ENCODE peak calls at places on chromosomes 7 and 10, in four cellular contexts. E, A, C and G are unnamed samples.

GRCh38 chr10:81108516-81109199 is 571.0 kb downstream of the SH2D4B start:
- DNase-seq in C (no peak), E (no peak), A (no peak), G (no peak)

GRCh38 chr7:131300572-131301466 is 26.9 kb upstream of the MKLN1 start:
- DNase-seq in C (no peak), E (no peak), A (peak), G (peak)

GRCh38 chr7:107958764-107959526 is 44.0 kb downstream of the LAMB1 start:
- DNase-seq in A (peak), E (peak), C (no peak), G (peak)

GRCh38 chr10:130878131-130878530 is 433.4 kb downstream of the TCERG1L start:
- DNase-seq in E (no peak), A (no peak), C (no peak), G (no peak)

GRCh38 chr7:132433286-132433685 is 143.0 kb downstream of the PLXNA4 start:
- DNase-seq in A (no peak), C (no peak), E (no peak), G (no peak)

GRCh38 chr7:46123-46829 is 146.1 kb upstream of the FAM20C start:
- DNase-seq in A (no peak), E (no peak), C (peak), G (no peak)

GRCh38 chr7:79296553-79297320 is 156.7 kb downstream of the MAGI2 start:
- DNase-seq in A (peak), E (no peak), C (no peak), G (no peak)

GRCh38 chr7:137985253-137985896 is 16.5 kb downstream of the CREB3L2 start:
- DNase-seq in E (no peak), A (no peak), C (no peak), G (peak)

GRCh38 chr10:112510384-112510783 is 63.4 kb downstream of the VTI1A start:
- DNase-seq in E (no peak), C (no peak), A (no peak), G (no peak)

GRCh38 chr10:7696545-7696944 is 6.6 kb upstream of the ITIH2 start:
- DNase-seq in A (no peak), E (no peak), C (peak), G (peak)

GRCh38 chr10:33193867-33194521 is 140.5 kb downstream of the NRP1 start:
- DNase-seq in A (peak), C (no peak), E (peak), G (peak)

GRCh38 chr7:142668495-142668894 is 80.8 kb upstream of the PRSS1 start:
- DNase-seq in A (no peak), E (no peak), C (no peak), G (no peak)

GRCh38 chr7:57210871-57211270 is 78.6 kb upstream of the ZNF479 start:
- DNase-seq in C (peak), E (no peak), A (no peak), G (no peak)

GRCh38 chr10:24617771-24618396 is 105.8 kb downstream of the ARHGAP21 start:
- DNase-seq in E (peak), C (peak), A (peak), G (peak)

GRCh38 chr7:117011419-117012260 is 58.3 kb downstream of the ST7 start:
- DNase-seq in C (no peak), E (no peak), A (no peak), G (no peak)

GRCh38 chr10:85319826-85320225 is 991.4 kb downstream of the CCSER2 start:
- DNase-seq in C (no peak), E (no peak), A (no peak), G (no peak)

DNA sequence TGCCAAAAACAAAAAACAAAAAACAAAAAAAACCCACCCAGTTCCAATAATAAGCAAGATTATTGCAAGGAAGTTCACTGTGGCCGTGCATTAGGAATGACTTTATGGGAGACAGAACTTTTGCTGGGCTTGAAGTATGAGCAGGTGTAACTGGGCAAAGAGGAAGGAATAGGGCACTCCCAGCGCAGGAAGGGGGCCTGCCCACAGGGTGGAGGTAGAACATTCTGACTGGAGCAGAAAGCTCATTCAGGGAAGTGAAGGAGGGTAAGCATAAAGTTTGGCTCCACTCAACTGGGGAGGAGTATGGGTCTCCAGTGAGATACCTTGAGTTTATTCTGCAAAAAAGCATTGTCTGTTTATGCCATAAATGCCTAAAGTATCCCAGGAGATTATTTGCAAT is 42.1 kb upstream of the WIPF3 start:
- DNase-seq in C (no peak), E (no peak), A (no peak), G (no peak)
- TF ChIP-seq CTCF in C (no peak), E (no peak), A (no peak), G (no peak)

DNA sequence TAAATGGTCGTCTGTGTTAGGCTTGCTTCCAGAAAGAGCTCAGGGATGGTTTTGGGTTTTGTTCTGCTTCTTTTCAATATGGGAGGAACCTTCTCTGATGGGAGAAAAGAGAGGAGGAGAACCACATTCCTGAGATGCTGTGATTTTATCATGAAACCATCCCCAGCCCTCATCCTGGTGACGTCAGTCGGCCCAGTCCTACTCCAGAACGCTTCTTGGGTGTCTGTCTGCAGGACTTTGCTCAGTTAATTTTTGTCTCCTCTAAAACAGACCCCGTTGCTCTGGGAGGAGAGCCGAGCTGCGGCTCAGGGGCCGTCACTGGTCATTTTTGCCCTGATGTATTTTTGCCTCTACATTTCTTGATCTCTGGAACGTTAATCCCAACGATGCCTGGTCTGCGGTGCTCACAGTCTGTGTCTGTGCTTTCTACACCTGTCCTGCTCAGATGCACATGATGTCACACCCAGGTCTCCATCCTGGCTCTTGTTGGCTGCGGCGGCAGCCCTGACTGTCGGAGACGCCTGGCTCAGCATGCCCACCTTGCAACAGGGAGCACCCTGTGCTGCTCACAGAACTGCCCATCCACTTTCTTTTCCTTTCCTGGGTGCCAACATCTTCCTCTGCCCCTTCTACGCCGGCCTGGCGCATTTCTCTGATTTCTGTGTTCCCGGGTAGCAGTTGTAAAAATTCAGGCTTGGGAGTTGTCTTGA is 106.0 kb downstream of the CUX1 start:
- DNase-seq in A (no peak), C (no peak), E (peak), G (peak)
- H3K4me3 ChIP-seq in A (no peak), C (no peak), E (no peak), G (no peak)

DNA sequence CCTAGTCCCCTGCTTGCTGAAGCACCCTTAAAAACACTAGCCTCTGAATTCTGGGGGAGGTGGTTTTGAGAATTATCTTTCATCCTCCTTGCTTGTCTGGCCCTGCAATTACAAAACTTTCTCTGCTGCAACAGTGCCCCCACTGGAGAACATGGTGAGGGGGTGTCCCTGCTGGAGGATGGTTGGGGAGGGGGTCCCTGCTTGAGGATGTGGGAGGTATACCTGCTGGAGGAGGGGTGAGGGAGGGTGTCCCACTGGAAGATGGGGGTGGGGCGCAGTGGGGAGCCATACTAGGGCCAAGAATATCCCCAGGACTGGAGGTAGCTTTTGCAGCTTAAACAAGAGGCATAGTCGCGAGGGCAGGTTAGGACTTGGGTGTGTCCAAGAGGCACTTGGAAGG is 3.2 kb upstream of the POLM start:
- DNase-seq in E (no peak), A (no peak), C (peak), G (no peak)
- TF ChIP-seq CTCF in E (no peak), A (peak), C (no peak), G (peak)

DNA sequence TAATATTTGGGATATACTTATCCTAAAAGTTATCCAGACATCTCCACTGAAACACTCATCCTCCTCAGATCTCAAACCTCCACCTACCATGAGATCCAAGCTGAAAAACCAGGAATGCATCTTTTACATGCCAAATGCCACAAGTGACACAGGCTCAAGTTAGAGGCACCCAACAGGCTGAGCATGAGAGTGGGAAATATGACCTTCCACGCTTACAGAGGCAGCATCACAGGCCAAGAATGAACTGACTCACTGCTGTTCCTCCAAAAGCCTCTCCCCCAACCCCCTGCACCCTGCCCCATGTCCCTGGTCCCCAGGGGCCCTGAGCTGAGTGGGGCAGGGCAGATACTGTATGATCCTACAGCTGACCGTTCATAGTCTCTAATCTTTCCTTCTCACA is 4.8 kb upstream of the MTPAP start:
- DNase-seq in A (peak), E (peak), C (no peak), G (peak)
- H3K4me3 ChIP-seq in A (no peak), E (no peak), C (no peak), G (no peak)

GRCh38 chr7:44756904-44757303 is 8.3 kb downstream of the ZMIZ2 start:
- DNase-seq in E (no peak), A (no peak), C (no peak), G (no peak)

GRCh38 chr7:44755698-44756627 is 7.3 kb downstream of the ZMIZ2 start:
- DNase-seq in A (no peak), C (peak), E (no peak), G (no peak)

GRCh38 chr7:44757311-44757710 is 8.7 kb downstream of the ZMIZ2 start:
- DNase-seq in C (no peak), E (no peak), A (no peak), G (no peak)

GRCh38 chr7:44759246-44759645 is 10.6 kb downstream of the ZMIZ2 start:
- DNase-seq in A (no peak), C (no peak), E (no peak), G (no peak)

DNA sequence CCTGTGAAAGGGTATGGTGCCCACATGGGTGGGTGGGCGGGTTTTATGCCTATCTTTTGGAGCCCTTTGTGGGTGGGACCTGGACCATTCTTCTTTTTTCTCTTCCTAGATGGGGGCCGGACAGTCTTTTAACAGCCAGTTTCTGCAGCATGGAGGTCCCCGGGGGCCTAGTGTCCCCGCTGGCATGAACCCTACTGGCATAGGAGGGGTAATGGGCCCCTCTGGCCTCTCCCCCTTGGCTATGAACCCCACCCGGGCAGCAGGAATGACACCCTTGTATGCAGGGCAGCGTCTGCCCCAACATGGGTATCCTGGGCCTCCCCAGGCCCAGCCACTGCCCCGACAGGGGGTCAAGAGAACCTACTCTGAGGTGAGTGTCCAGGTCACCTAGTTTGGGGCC is 9.1 kb downstream of the ZMIZ2 start:
- DNase-seq in C (no peak), A (no peak), E (no peak), G (no peak)
- TF ChIP-seq CTCF in C (no peak), A (no peak), E (no peak), G (no peak)